ENCODE peak calls at places on chromosome 3, in six cellular contexts. D is astrocyte; I is Caco-2; C is activated CD8-positive, alpha-beta T cell treated with anti-CD3 and anti-CD28 coated beads for 36 hours; F is HTR-8/SVneo; W is EL. V is an unnamed sample.

GRCh38 chr3:168249539-168250414 is 154.1 kb upstream of the GOLIM4 start:
- DNase-seq in D (peak; percentile 68), I (peak; percentile 81), C (peak; percentile 45), F (peak; percentile 57), W (peak; percentile 75), V (peak; percentile 79)

GRCh38 chr3:13612829-13613228 is 63.9 kb downstream of the FBLN2 start:
- DNase-seq in D (no peak), I (no peak), C (no peak), F (no peak), W (no peak), V (no peak)

GRCh38 chr3:11392689-11393114 is 120.5 kb downstream of the ATG7 start:
- DNase-seq in D (no peak), I (no peak), C (no peak), F (no peak), W (no peak), V (no peak)

GRCh38 chr3:37964716-37965115 is 25.9 kb upstream of the VILL start:
- DNase-seq in D (no peak), I (peak; percentile 43), C (no peak), F (no peak), W (no peak), V (no peak)

GRCh38 chr3:146542968-146543367 is 1.4 kb downstream of the PLSCR1 start:
- DNase-seq in D (no peak), I (no peak), C (no peak), F (no peak), W (peak; percentile 36), V (no peak)

GRCh38 chr3:38618343-38618742 is 31.1 kb downstream of the SCN5A start:
- DNase-seq in D (no peak), I (no peak), C (no peak), F (no peak), W (no peak), V (no peak)

GRCh38 chr3:44913868-44914468 is 39.6 kb downstream of the TGM4 start:
- DNase-seq in D (no peak), I (peak; percentile 72), C (peak; percentile 77), F (peak; percentile 81), W (peak; percentile 75), V (peak; percentile 79)

GRCh38 chr3:126606021-126606420 is 47.3 kb upstream of the C3orf22 start:
- DNase-seq in D (no peak), I (no peak), C (no peak), F (no peak), W (no peak), V (no peak)

GRCh38 chr3:194339356-194339755 is 11.8 kb downstream of the CPN2 start:
- DNase-seq in D (no peak), I (no peak), C (no peak), F (no peak), W (no peak), V (no peak)